ENCODE peak calls at places on chromosome 14, in eight cellular contexts. R, O, M, F, D, N, Z and Y are unnamed samples.

GRCh38 chr14:45201908-45202307 is 51.1 kb downstream of the MIS18BP1 start:
- DNase-seq in D (no peak), R (no peak), O (peak; percentile 9), F (no peak), M (no peak), Z (peak; percentile 12), N (no peak), Y (no peak)

GRCh38 chr14:75343914-75344313 is 65.3 kb downstream of the FOS start:
- DNase-seq in O (no peak), M (peak; percentile 44), N (no peak), F (no peak), D (peak; percentile 8), R (no peak), Z (no peak), Y (no peak)

GRCh38 chr14:25041484-25041883 is 8.5 kb downstream of the STXBP6 start:
- DNase-seq in M (no peak), O (no peak), Z (no peak), D (no peak), F (no peak), R (peak; percentile 40), N (no peak), Y (no peak)

GRCh38 chr14:67461341-67461985 is 27.1 kb downstream of the TMEM229B start:
- DNase-seq in N (no peak), O (no peak), Z (no peak), M (no peak), F (no peak), D (no peak), R (peak; percentile 50), Y (peak; percentile 19)

GRCh38 chr14:94904636-94905035 is 134.7 kb upstream of the GSC start:
- DNase-seq in O (no peak), Z (peak; percentile 32), M (no peak), D (no peak), F (no peak), N (no peak), R (no peak), Y (no peak)

GRCh38 chr14:61671086-61671485 is 24.2 kb upstream of the HIF1A start:
- DNase-seq in Z (no peak), O (peak; percentile 42), D (no peak), F (no peak), N (peak; percentile 21), R (no peak), M (no peak), Y (no peak)

GRCh38 chr14:29925736-29926135 is 1.9 kb downstream of the PRKD1 start:
- DNase-seq in M (no peak), F (no peak), N (no peak), D (no peak), O (no peak), R (no peak), Z (peak; percentile 23), Y (no peak)

GRCh38 chr14:101495827-101496778 is 65.2 kb upstream of the DIO3 start:
- DNase-seq in M (no peak), O (no peak), D (no peak), Z (no peak), F (peak; percentile 10), R (peak; percentile 37), N (no peak), Y (no peak)

GRCh38 chr14:101065246-101065645 is 161.7 kb upstream of the RTL1 start:
- DNase-seq in D (no peak), M (no peak), N (no peak), Z (no peak), F (peak; percentile 5), R (no peak), O (no peak), Y (no peak)

GRCh38 chr14:64746298-64747250 is 42.4 kb downstream of the PLEKHG3 start:
- DNase-seq in M (no peak), O (no peak), Z (no peak), N (no peak), R (no peak), D (no peak), F (no peak), Y (peak; percentile 72)

GRCh38 chr14:50397461-50398196 is 948 bp upstream of the CDKL1 start:
- DNase-seq in O (no peak), F (no peak), M (no peak), D (no peak), R (peak; percentile 51), Z (peak; percentile 2), N (no peak), Y (peak; percentile 20)

GRCh38 chr14:57526942-57527341 is 33.3 kb upstream of the CCDC198 start:
- DNase-seq in Z (peak; percentile 58), O (no peak), N (no peak), F (no peak), R (no peak), D (no peak), M (no peak), Y (peak; percentile 18)

GRCh38 chr14:96102071-96102856 is 63.1 kb downstream of the C14orf132 start:
- DNase-seq in N (no peak), D (no peak), M (peak; percentile 44), O (no peak), F (no peak), R (no peak), Z (no peak), Y (no peak)

GRCh38 chr14:91231446-91231845 is 13.1 kb downstream of the GPR68 start:
- DNase-seq in F (no peak), D (no peak), R (no peak), Z (no peak), N (no peak), O (no peak), M (no peak), Y (no peak)

GRCh38 chr14:23182372-23183014 is 967 bp downstream of the SLC7A8 start:
- DNase-seq in O (no peak), F (no peak), M (no peak), Z (peak; percentile 88), D (no peak), R (peak; percentile 56), N (peak; percentile 51), Y (peak; percentile 67)

GRCh38 chr14:92657457-92658142 is 90.8 kb downstream of the LGMN start:
- DNase-seq in N (no peak), Z (no peak), D (no peak), O (no peak), R (peak; percentile 79), M (no peak), F (no peak), Y (peak; percentile 30)

GRCh38 chr14:105005329-105005928 is 15.5 kb downstream of the CDCA4 start:
- DNase-seq in M (no peak), O (no peak), N (peak; percentile 16), F (no peak), Z (no peak), D (no peak), R (no peak), Y (no peak)